ENCODE peak calls at places on chromosomes 7 and 10, in eight cellular contexts. One of them, this sample, is unnamed. For H3K9me3, the result is how much of the 10 kb centered on the place peaks cover.

GRCh38 chr7:25726180-25726579 is 425.8 kb upstream of the NFE2L3 start:
- DNase-seq in WERI-Rb-1: peak
- DNase-seq in endothelial cell of umbilical vein: no peak
- DNase-seq in prostate gland: no peak
- DNase-seq in heart right ventricle: no peak
- DNase-seq in neuronal stem cell: peak
- DNase-seq in CD8-positive, alpha-beta memory T cell: no peak
- DNase-seq in tibial artery: no peak
- DNase-seq in this sample: peak

GRCh38 chr10:124659380-124659779 is 84.8 kb downstream of the FAM53B start:
- DNase-seq in WERI-Rb-1: no peak
- DNase-seq in endothelial cell of umbilical vein: no peak
- DNase-seq in prostate gland: no peak
- DNase-seq in heart right ventricle: no peak
- DNase-seq in neuronal stem cell: no peak
- DNase-seq in CD8-positive, alpha-beta memory T cell: no peak
- DNase-seq in tibial artery: no peak
- DNase-seq in this sample: no peak

GRCh38 chr10:29243750-29244149 is 45.1 kb upstream of the LYZL1 start:
- DNase-seq in WERI-Rb-1: no peak
- DNase-seq in endothelial cell of umbilical vein: peak
- DNase-seq in prostate gland: no peak
- DNase-seq in heart right ventricle: no peak
- DNase-seq in neuronal stem cell: no peak
- DNase-seq in CD8-positive, alpha-beta memory T cell: no peak
- DNase-seq in tibial artery: no peak
- DNase-seq in this sample: no peak

GRCh38 chr10:96711048-96711713 is 9.1 kb downstream of the PIK3AP1 start:
- DNase-seq in WERI-Rb-1: no peak
- DNase-seq in endothelial cell of umbilical vein: no peak
- DNase-seq in prostate gland: no peak
- DNase-seq in heart right ventricle: no peak
- DNase-seq in neuronal stem cell: no peak
- DNase-seq in CD8-positive, alpha-beta memory T cell: no peak
- DNase-seq in tibial artery: no peak
- DNase-seq in this sample: no peak

GRCh38 chr10:17026686-17027485 is 102.7 kb downstream of the CUBN start:
- DNase-seq in WERI-Rb-1: no peak
- DNase-seq in endothelial cell of umbilical vein: peak
- DNase-seq in prostate gland: no peak
- DNase-seq in heart right ventricle: no peak
- DNase-seq in neuronal stem cell: no peak
- DNase-seq in CD8-positive, alpha-beta memory T cell: peak
- DNase-seq in tibial artery: no peak
- DNase-seq in this sample: no peak

GRCh38 chr7:129952164-129952652 is 552 bp downstream of the UBE2H start:
- DNase-seq in WERI-Rb-1: peak
- DNase-seq in endothelial cell of umbilical vein: peak
- DNase-seq in prostate gland: peak
- DNase-seq in heart right ventricle: peak
- DNase-seq in neuronal stem cell: no peak
- DNase-seq in CD8-positive, alpha-beta memory T cell: peak
- DNase-seq in tibial artery: peak
- DNase-seq in this sample: peak

GRCh38 chr7:74092964-74093339 is 9.3 kb downstream of the LIMK1 start:
- DNase-seq in WERI-Rb-1: no peak
- DNase-seq in endothelial cell of umbilical vein: peak
- DNase-seq in prostate gland: no peak
- DNase-seq in heart right ventricle: peak
- DNase-seq in neuronal stem cell: no peak
- DNase-seq in CD8-positive, alpha-beta memory T cell: no peak
- DNase-seq in tibial artery: peak
- DNase-seq in this sample: peak

GRCh38 chr10:70461397-70462348 is 16.9 kb upstream of the PALD1 start:
- DNase-seq in WERI-Rb-1: peak
- DNase-seq in endothelial cell of umbilical vein: peak
- DNase-seq in prostate gland: peak
- DNase-seq in heart right ventricle: peak
- DNase-seq in neuronal stem cell: peak
- DNase-seq in CD8-positive, alpha-beta memory T cell: no peak
- DNase-seq in tibial artery: peak
- DNase-seq in this sample: peak

GRCh38 chr10:34850558-34850957 is 35.5 kb upstream of the PARD3 start:
- DNase-seq in WERI-Rb-1: no peak
- DNase-seq in endothelial cell of umbilical vein: no peak
- DNase-seq in prostate gland: no peak
- DNase-seq in heart right ventricle: no peak
- DNase-seq in neuronal stem cell: no peak
- DNase-seq in CD8-positive, alpha-beta memory T cell: no peak
- DNase-seq in tibial artery: no peak
- DNase-seq in this sample: no peak

GRCh38 chr7:149505551-149505950 is 7.9 kb upstream of the ZNF746 start:
- DNase-seq in WERI-Rb-1: no peak
- DNase-seq in endothelial cell of umbilical vein: no peak
- DNase-seq in prostate gland: no peak
- DNase-seq in heart right ventricle: no peak
- DNase-seq in neuronal stem cell: no peak
- DNase-seq in CD8-positive, alpha-beta memory T cell: no peak
- DNase-seq in tibial artery: no peak
- DNase-seq in this sample: no peak
- H3K9me3 ChIP-seq in WERI-Rb-1: under half
- H3K9me3 ChIP-seq in endothelial cell of umbilical vein: under half
- H3K9me3 ChIP-seq in prostate gland: under half
- H3K9me3 ChIP-seq in heart right ventricle: under half
- H3K9me3 ChIP-seq in neuronal stem cell: under half
- H3K9me3 ChIP-seq in CD8-positive, alpha-beta memory T cell: under half
- H3K9me3 ChIP-seq in tibial artery: under half
- H3K9me3 ChIP-seq in this sample: under half

DNA sequence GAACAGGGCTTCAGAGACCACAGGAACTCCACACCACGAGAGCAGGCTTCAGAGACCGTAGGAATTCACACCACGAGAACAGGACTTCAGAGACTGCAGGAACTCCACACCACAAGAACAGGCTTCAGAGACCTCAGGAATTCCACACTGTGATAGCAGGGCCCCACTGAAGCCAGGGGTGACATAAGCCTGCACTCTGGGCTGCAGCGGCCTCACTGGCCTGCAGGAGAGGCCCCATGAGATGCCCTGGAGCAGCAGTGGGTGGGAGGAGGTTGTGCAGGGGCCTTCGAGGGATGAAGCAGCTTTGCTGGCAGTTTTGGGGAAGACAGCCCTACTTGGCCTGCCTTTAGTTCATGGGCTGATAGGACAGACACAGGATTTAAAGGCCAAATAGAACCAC is 614.7 kb downstream of the PTPRN2 start:
- DNase-seq in WERI-Rb-1: no peak
- DNase-seq in endothelial cell of umbilical vein: no peak
- DNase-seq in prostate gland: no peak
- DNase-seq in heart right ventricle: no peak
- DNase-seq in neuronal stem cell: no peak
- DNase-seq in CD8-positive, alpha-beta memory T cell: no peak
- DNase-seq in tibial artery: no peak
- DNase-seq in this sample: no peak
- H3K9me3 ChIP-seq in WERI-Rb-1: under half
- H3K9me3 ChIP-seq in endothelial cell of umbilical vein: under half
- H3K9me3 ChIP-seq in prostate gland: under half
- H3K9me3 ChIP-seq in heart right ventricle: under half
- H3K9me3 ChIP-seq in neuronal stem cell: under half
- H3K9me3 ChIP-seq in CD8-positive, alpha-beta memory T cell: under half
- H3K9me3 ChIP-seq in tibial artery: under half
- H3K9me3 ChIP-seq in this sample: under half

GRCh38 chr7:71488308-71488707 is 356.4 kb downstream of the GALNT17 start:
- DNase-seq in WERI-Rb-1: no peak
- DNase-seq in endothelial cell of umbilical vein: no peak
- DNase-seq in prostate gland: no peak
- DNase-seq in heart right ventricle: no peak
- DNase-seq in neuronal stem cell: no peak
- DNase-seq in CD8-positive, alpha-beta memory T cell: no peak
- DNase-seq in tibial artery: no peak
- DNase-seq in this sample: no peak

GRCh38 chr7:71486856-71487628 is 355.1 kb downstream of the GALNT17 start:
- DNase-seq in WERI-Rb-1: no peak
- DNase-seq in endothelial cell of umbilical vein: no peak
- DNase-seq in prostate gland: no peak
- DNase-seq in heart right ventricle: no peak
- DNase-seq in neuronal stem cell: no peak
- DNase-seq in CD8-positive, alpha-beta memory T cell: no peak
- DNase-seq in tibial artery: peak
- DNase-seq in this sample: no peak

GRCh38 chr7:71495828-71496227 is 363.9 kb downstream of the GALNT17 start:
- DNase-seq in WERI-Rb-1: no peak
- DNase-seq in endothelial cell of umbilical vein: no peak
- DNase-seq in prostate gland: no peak
- DNase-seq in heart right ventricle: no peak
- DNase-seq in neuronal stem cell: no peak
- DNase-seq in CD8-positive, alpha-beta memory T cell: no peak
- DNase-seq in tibial artery: no peak
- DNase-seq in this sample: no peak

GRCh38 chr7:71486414-71486813 is 354.5 kb downstream of the GALNT17 start:
- DNase-seq in WERI-Rb-1: no peak
- DNase-seq in endothelial cell of umbilical vein: no peak
- DNase-seq in prostate gland: no peak
- DNase-seq in heart right ventricle: no peak
- DNase-seq in neuronal stem cell: no peak
- DNase-seq in CD8-positive, alpha-beta memory T cell: no peak
- DNase-seq in tibial artery: no peak
- DNase-seq in this sample: no peak

GRCh38 chr7:71491331-71491730 is 359.4 kb downstream of the GALNT17 start:
- DNase-seq in WERI-Rb-1: no peak
- DNase-seq in endothelial cell of umbilical vein: no peak
- DNase-seq in prostate gland: no peak
- DNase-seq in heart right ventricle: no peak
- DNase-seq in neuronal stem cell: no peak
- DNase-seq in CD8-positive, alpha-beta memory T cell: no peak
- DNase-seq in tibial artery: no peak
- DNase-seq in this sample: no peak
- H3K9me3 ChIP-seq in WERI-Rb-1: under half
- H3K9me3 ChIP-seq in endothelial cell of umbilical vein: under half
- H3K9me3 ChIP-seq in prostate gland: under half
- H3K9me3 ChIP-seq in heart right ventricle: under half
- H3K9me3 ChIP-seq in neuronal stem cell: under half
- H3K9me3 ChIP-seq in CD8-positive, alpha-beta memory T cell: under half
- H3K9me3 ChIP-seq in tibial artery: under half
- H3K9me3 ChIP-seq in this sample: under half

DNA sequence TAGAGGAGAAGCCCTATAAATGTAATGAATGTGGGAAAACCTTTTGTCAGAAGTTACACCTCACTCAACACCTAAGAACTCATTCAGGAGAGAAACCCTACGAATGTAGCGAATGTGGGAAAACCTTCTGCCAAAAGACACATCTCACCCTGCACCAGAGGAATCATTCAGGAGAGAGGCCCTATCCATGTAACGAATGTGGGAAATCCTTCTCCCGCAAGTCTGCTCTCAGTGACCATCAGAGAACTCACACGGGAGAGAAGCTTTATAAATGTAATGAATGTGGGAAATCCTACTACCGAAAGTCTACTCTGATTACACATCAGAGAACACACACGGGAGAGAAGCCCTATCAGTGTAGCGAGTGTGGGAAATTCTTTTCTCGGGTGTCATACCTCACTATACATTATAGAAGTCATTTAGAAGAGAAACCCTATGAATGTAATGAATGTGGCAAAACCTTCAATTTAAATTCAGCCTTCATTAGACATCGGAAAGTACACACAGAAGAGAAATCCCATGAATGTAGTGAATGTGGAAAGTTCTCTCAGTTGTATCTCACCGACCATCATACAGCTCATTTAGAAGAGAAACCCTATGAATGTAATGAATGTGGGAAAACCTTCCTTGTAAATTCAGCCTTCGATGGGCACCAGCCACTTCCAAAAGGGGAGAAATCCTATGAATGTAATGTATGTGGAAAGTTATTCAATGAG is 18.9 kb downstream of the RBAK start:
- DNase-seq in WERI-Rb-1: no peak
- DNase-seq in endothelial cell of umbilical vein: peak
- DNase-seq in prostate gland: no peak
- DNase-seq in heart right ventricle: no peak
- DNase-seq in neuronal stem cell: no peak
- DNase-seq in CD8-positive, alpha-beta memory T cell: no peak
- DNase-seq in tibial artery: no peak
- DNase-seq in this sample: no peak
- H3K9me3 ChIP-seq in WERI-Rb-1: under half
- H3K9me3 ChIP-seq in endothelial cell of umbilical vein: under half
- H3K9me3 ChIP-seq in prostate gland: under half
- H3K9me3 ChIP-seq in heart right ventricle: under half
- H3K9me3 ChIP-seq in neuronal stem cell: under half
- H3K9me3 ChIP-seq in CD8-positive, alpha-beta memory T cell: half or more
- H3K9me3 ChIP-seq in tibial artery: half or more
- H3K9me3 ChIP-seq in this sample: under half

DNA sequence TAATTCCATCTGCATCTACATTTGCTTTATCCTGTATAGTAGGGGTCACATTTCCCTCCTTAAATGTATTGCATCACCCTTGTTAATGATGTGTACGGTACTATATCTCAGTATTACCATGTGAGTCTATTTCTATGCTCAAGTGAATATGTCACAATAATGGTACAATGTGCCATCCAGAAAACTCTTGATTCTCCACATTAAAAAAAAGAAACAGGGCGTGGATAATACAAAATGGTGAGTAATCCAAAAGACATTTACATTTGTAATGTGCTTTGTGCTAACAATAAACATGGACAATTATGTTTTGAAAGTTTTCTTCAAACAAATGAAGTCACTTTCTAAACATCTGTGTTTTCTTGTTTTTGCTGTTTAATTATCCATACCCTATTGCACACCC is 56.6 kb downstream of the TWIST1 start:
- DNase-seq in WERI-Rb-1: no peak
- DNase-seq in endothelial cell of umbilical vein: no peak
- DNase-seq in prostate gland: no peak
- DNase-seq in heart right ventricle: no peak
- DNase-seq in neuronal stem cell: no peak
- DNase-seq in CD8-positive, alpha-beta memory T cell: no peak
- DNase-seq in tibial artery: no peak
- DNase-seq in this sample: no peak
- H3K9me3 ChIP-seq in WERI-Rb-1: under half
- H3K9me3 ChIP-seq in endothelial cell of umbilical vein: under half
- H3K9me3 ChIP-seq in prostate gland: under half
- H3K9me3 ChIP-seq in heart right ventricle: under half
- H3K9me3 ChIP-seq in neuronal stem cell: under half
- H3K9me3 ChIP-seq in CD8-positive, alpha-beta memory T cell: under half
- H3K9me3 ChIP-seq in tibial artery: under half
- H3K9me3 ChIP-seq in this sample: under half

GRCh38 chr10:131760416-131761166 is 140.2 kb upstream of the PPP2R2D start:
- DNase-seq in WERI-Rb-1: no peak
- DNase-seq in endothelial cell of umbilical vein: no peak
- DNase-seq in prostate gland: no peak
- DNase-seq in heart right ventricle: no peak
- DNase-seq in neuronal stem cell: peak
- DNase-seq in CD8-positive, alpha-beta memory T cell: no peak
- DNase-seq in tibial artery: no peak
- DNase-seq in this sample: no peak
- H3K9me3 ChIP-seq in WERI-Rb-1: under half
- H3K9me3 ChIP-seq in endothelial cell of umbilical vein: under half
- H3K9me3 ChIP-seq in prostate gland: under half
- H3K9me3 ChIP-seq in heart right ventricle: under half
- H3K9me3 ChIP-seq in neuronal stem cell: under half
- H3K9me3 ChIP-seq in CD8-positive, alpha-beta memory T cell: under half
- H3K9me3 ChIP-seq in tibial artery: under half
- H3K9me3 ChIP-seq in this sample: under half

GRCh38 chr7:64223366-64223765 is 4.9 kb upstream of the ZNF679 start:
- DNase-seq in WERI-Rb-1: no peak
- DNase-seq in endothelial cell of umbilical vein: no peak
- DNase-seq in prostate gland: no peak
- DNase-seq in heart right ventricle: no peak
- DNase-seq in neuronal stem cell: no peak
- DNase-seq in CD8-positive, alpha-beta memory T cell: no peak
- DNase-seq in tibial artery: no peak
- DNase-seq in this sample: no peak
- H3K9me3 ChIP-seq in WERI-Rb-1: under half
- H3K9me3 ChIP-seq in endothelial cell of umbilical vein: under half
- H3K9me3 ChIP-seq in prostate gland: under half
- H3K9me3 ChIP-seq in heart right ventricle: under half
- H3K9me3 ChIP-seq in neuronal stem cell: under half
- H3K9me3 ChIP-seq in CD8-positive, alpha-beta memory T cell: under half
- H3K9me3 ChIP-seq in tibial artery: under half
- H3K9me3 ChIP-seq in this sample: half or more

This sample was measured in left lung.